ENCODE peak calls at places on chromosomes 1 and 21, in six cellular contexts. Q is cardiac muscle cell; S is GM23248; N is CD4-positive, CD25-positive, alpha-beta regulatory T cell; K is spleen; E is neuronal stem cell. Y is an unnamed sample.

GRCh38 chr1:168279253-168279652 is 1.4 kb upstream of the TBX19 start:
- DNase-seq in Q (no peak), S (no peak), N (no peak), K (no peak), E (no peak), Y (no peak)

GRCh38 chr1:77900687-77901293 is 12.4 kb downstream of the NEXN start:
- DNase-seq in Q (peak; percentile 74), S (peak; percentile 60), N (peak; percentile 48), K (no peak), E (peak; percentile 14), Y (no peak)

GRCh38 chr1:159959451-159959850 is 5.4 kb upstream of the SLAMF9 start:
- DNase-seq in Q (no peak), S (peak; percentile 56), N (no peak), K (no peak), E (no peak), Y (no peak)

GRCh38 chr1:212773011-212773410 is 18.6 kb downstream of the NSL1 start:
- DNase-seq in Q (no peak), S (no peak), N (no peak), K (no peak), E (no peak), Y (no peak)

GRCh38 chr1:183218981-183219621 is 33.0 kb downstream of the LAMC2 start:
- DNase-seq in Q (no peak), S (no peak), N (peak; percentile 84), K (peak; percentile 71), E (no peak), Y (no peak)

GRCh38 chr1:231315887-231316286 is 21.8 kb downstream of the EXOC8 start:
- DNase-seq in Q (peak; percentile 65), S (peak; percentile 51), N (peak; percentile 60), K (peak; percentile 81), E (peak; percentile 12), Y (no peak)

GRCh38 chr1:150109567-150109966 is 40.1 kb upstream of the PLEKHO1 start:
- DNase-seq in Q (no peak), S (no peak), N (peak; percentile 70), K (no peak), E (no peak), Y (no peak)

GRCh38 chr1:241532173-241532553 is at the start of gene KMO:
- DNase-seq in Q (peak; percentile 21), S (peak; percentile 54), N (no peak), K (no peak), E (no peak), Y (no peak)

GRCh38 chr1:19484793-19485361 is 462 bp downstream of the CAPZB start:
- DNase-seq in Q (peak; percentile 36), S (peak; percentile 73), N (no peak), K (no peak), E (no peak), Y (no peak)

GRCh38 chr21:46141767-46142580 is 13.4 kb downstream of the FTCD start:
- DNase-seq in Q (no peak), S (no peak), N (no peak), K (peak; percentile 70), E (no peak), Y (no peak)

GRCh38 chr21:46145159-46145839 is 10.1 kb downstream of the FTCD start:
- DNase-seq in Q (no peak), S (no peak), N (no peak), K (peak; percentile 72), E (no peak), Y (no peak)

GRCh38 chr21:46144464-46145070 is 10.8 kb downstream of the FTCD start:
- DNase-seq in Q (no peak), S (no peak), N (peak; percentile 20), K (no peak), E (no peak), Y (no peak)

GRCh38 chr21:46139686-46140085 is 15.7 kb downstream of the FTCD start:
- DNase-seq in Q (no peak), S (no peak), N (no peak), K (no peak), E (no peak), Y (no peak)

DNA sequence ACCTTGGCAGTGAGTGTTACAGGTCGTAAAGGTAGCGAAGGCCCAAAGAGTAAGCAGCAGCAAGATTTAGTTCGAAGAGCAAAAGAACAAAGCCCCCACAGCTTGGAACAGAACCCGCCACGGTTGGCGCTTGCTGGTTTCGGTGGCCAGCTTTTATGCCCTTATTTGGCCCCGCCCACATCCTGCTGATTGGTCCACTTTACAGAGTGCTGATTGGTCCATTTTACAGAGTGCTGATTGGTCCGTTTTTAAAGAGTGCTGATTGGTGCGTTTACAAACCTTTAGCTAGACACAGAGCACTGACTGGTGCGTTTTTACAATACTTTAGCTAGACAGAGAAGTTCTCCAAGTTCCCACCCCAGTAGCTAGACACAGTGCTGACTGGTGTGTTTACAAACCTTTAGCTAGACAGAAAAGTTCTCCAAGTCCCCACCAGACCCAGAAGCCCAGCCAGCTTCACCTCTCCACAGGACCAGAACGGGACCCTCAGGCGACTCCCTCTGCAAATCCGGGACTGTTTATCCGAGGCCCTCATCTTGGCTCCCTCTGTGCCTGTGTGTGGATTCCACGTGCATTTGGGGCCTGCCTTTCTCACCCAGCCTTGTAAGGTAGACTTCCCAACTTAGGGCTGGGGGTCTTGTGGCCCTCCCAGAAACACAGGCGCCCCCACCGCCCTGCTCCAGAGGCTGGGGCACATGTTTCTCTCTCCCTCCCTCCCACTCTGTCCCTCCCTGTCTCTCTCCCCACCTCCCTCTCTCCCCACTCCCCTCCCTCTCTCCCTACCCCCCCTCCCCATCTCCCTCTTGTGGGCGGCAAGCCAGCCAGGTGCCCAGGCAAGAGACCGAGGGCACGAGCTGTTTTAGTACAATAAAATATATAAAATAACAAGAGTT is 12.6 kb downstream of the FTCD start:
- DNase-seq in Q (no peak), S (no peak), N (no peak), K (peak; percentile 69), E (no peak), Y (no peak)
- H3K4me3 ChIP-seq in Q (peak overlapping the region; percentile 23), S (no peak overlapping the region), N (peak overlapping the region; percentile 94), K (no peak overlapping the region), E (no peak overlapping the region), Y (no peak overlapping the region)

GRCh38 chr1:152413909-152414308 is at the start of gene CRNN:
- DNase-seq in Q (no peak), S (no peak), N (no peak), K (no peak), E (no peak), Y (no peak)
- H3K4me1 ChIP-seq in Q (no peaks in the 10 kb centered on the region), S (no peaks in the 10 kb centered on the region), N (no peaks in the 10 kb centered on the region), K (no peaks in the 10 kb centered on the region), E (no peaks in the 10 kb centered on the region), Y (no peaks in the 10 kb centered on the region)

GRCh38 chr1:37124501-37124900 is 90.2 kb upstream of the GRIK3 start:
- DNase-seq in Q (no peak), S (no peak), N (no peak), K (no peak), E (no peak), Y (no peak)
- H3K27ac ChIP-seq in Q (no peak overlapping the region), S (no peak overlapping the region), N (no peak overlapping the region), K (no peak overlapping the region), E (no peak overlapping the region), Y (no peak overlapping the region)

DNA sequence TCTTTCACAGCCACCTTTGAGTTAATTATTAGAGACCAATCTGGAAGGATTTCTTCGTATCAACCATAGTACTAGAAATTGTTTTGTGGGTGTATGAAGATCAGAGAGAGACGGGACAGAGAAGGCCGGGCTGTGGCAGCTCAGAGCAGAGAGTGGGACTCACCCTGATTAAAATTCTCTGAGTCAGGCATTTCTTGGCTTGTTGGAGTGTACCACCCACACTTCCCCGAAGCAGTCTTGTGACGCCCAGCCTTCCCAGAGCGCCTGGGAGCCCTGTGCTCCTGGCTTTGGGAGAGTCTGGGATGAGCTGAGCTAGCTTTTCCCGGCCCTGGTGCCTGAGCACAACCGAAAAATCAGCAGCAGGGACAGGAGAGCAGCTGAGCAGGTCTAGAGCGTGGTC is 19.4 kb downstream of the PLEKHM2 start:
- DNase-seq in Q (peak; percentile 93), S (peak; percentile 98), N (no peak), K (no peak), E (no peak), Y (no peak)
- H3K4me3 ChIP-seq in Q (no peak overlapping the region), S (peak overlapping the region; percentile 49), N (no peak overlapping the region), K (no peak overlapping the region), E (no peak overlapping the region), Y (no peak overlapping the region)

GRCh38 chr1:202752799-202753198 is 42.5 kb upstream of the SYT2 start:
- DNase-seq in Q (no peak), S (no peak), N (no peak), K (no peak), E (no peak), Y (no peak)

GRCh38 chr1:202750761-202751160 is 40.5 kb upstream of the SYT2 start:
- DNase-seq in Q (peak; percentile 2), S (peak; percentile 10), N (peak; percentile 13), K (no peak), E (no peak), Y (no peak)

GRCh38 chr1:202745313-202745888 is 35.1 kb upstream of the SYT2 start:
- DNase-seq in Q (no peak), S (no peak), N (no peak), K (no peak), E (no peak), Y (no peak)

GRCh38 chr1:202750024-202750423 is 39.8 kb upstream of the SYT2 start:
- DNase-seq in Q (no peak), S (no peak), N (no peak), K (no peak), E (no peak), Y (no peak)
- H3K4me1 ChIP-seq in Q (no peaks in the 10 kb centered on the region), S (no peaks in the 10 kb centered on the region), N (no peaks in the 10 kb centered on the region), K (no peaks in the 10 kb centered on the region), E (no peaks in the 10 kb centered on the region), Y (no peaks in the 10 kb centered on the region)